ENCODE peak calls at places on chromosomes 1 and 21, in eight cellular contexts. J, T, U, M, W, I, H and X are unnamed samples. For H3K9me3, the result is how much of the 10 kb centered on the place peaks cover.

GRCh38 chr1:241202321-241202845 is 154.6 kb downstream of the RGS7 start:
- DNase-seq in U (no peak), I (no peak), M (no peak), T (no peak), J (no peak), H (no peak), W (no peak), X (no peak)

GRCh38 chr1:39892611-39893595 is 8.8 kb downstream of the MYCL start:
- DNase-seq in H (peak), I (peak), J (no peak), U (peak), M (peak), T (no peak), W (no peak), X (no peak)

GRCh38 chr1:207336559-207337467 is 15.3 kb downstream of the CD55 start:
- DNase-seq in I (no peak), H (peak), T (no peak), W (no peak), U (no peak), M (no peak), J (no peak), X (no peak)

GRCh38 chr1:12409676-12410075 is 179.8 kb downstream of the VPS13D start:
- DNase-seq in W (no peak), I (peak), H (no peak), T (no peak), M (peak), J (no peak), U (no peak), X (no peak)

GRCh38 chr1:12544992-12545391 is 73.0 kb downstream of the DHRS3 start:
- DNase-seq in H (no peak), I (no peak), M (no peak), W (no peak), U (no peak), J (no peak), T (no peak), X (no peak)

GRCh38 chr1:234458352-234459027 is 20.5 kb downstream of the TARBP1 start:
- DNase-seq in H (peak), I (peak), T (no peak), W (no peak), M (no peak), U (no peak), J (no peak), X (no peak)

GRCh38 chr1:155091071-155092051 is 12.7 kb downstream of the EFNA3 start:
- DNase-seq in H (peak), T (no peak), W (peak), U (peak), J (no peak), I (peak), M (peak), X (peak)

GRCh38 chr1:109932232-109932631 is 21.6 kb downstream of the CSF1 start:
- DNase-seq in J (no peak), T (no peak), U (no peak), W (no peak), H (no peak), M (no peak), I (no peak), X (no peak)

GRCh38 chr1:156476501-156477298 is 23.9 kb downstream of the MEF2D start:
- DNase-seq in W (no peak), M (no peak), U (no peak), J (no peak), H (peak), I (no peak), T (no peak), X (no peak)

GRCh38 chr1:29391362-29391880 is 155.1 kb downstream of the PTPRU start:
- DNase-seq in M (no peak), J (peak), W (no peak), H (no peak), I (no peak), T (peak), U (no peak), X (no peak)

GRCh38 chr1:169493251-169493650 is 7.5 kb upstream of the SLC19A2 start:
- DNase-seq in T (no peak), J (no peak), M (no peak), W (no peak), I (no peak), H (no peak), U (no peak), X (no peak)

GRCh38 chr1:14498839-14499238 is 99.6 kb upstream of the KAZN start:
- DNase-seq in W (no peak), H (no peak), I (peak), U (no peak), T (no peak), J (no peak), M (no peak), X (no peak)

GRCh38 chr1:186617860-186618780 is 62.1 kb downstream of the PTGS2 start:
- DNase-seq in I (no peak), T (no peak), H (peak), J (no peak), U (peak), W (peak), M (no peak), X (peak)

GRCh38 chr1:8116892-8117262 is 90.8 kb upstream of the ERRFI1 start:
- DNase-seq in I (no peak), U (peak), W (no peak), M (no peak), H (peak), T (peak), J (no peak), X (peak)

GRCh38 chr1:77489910-77490309 is 192.5 kb downstream of the ZZZ3 start:
- DNase-seq in I (no peak), J (no peak), T (no peak), U (no peak), W (no peak), M (no peak), H (no peak), X (no peak)

DNA sequence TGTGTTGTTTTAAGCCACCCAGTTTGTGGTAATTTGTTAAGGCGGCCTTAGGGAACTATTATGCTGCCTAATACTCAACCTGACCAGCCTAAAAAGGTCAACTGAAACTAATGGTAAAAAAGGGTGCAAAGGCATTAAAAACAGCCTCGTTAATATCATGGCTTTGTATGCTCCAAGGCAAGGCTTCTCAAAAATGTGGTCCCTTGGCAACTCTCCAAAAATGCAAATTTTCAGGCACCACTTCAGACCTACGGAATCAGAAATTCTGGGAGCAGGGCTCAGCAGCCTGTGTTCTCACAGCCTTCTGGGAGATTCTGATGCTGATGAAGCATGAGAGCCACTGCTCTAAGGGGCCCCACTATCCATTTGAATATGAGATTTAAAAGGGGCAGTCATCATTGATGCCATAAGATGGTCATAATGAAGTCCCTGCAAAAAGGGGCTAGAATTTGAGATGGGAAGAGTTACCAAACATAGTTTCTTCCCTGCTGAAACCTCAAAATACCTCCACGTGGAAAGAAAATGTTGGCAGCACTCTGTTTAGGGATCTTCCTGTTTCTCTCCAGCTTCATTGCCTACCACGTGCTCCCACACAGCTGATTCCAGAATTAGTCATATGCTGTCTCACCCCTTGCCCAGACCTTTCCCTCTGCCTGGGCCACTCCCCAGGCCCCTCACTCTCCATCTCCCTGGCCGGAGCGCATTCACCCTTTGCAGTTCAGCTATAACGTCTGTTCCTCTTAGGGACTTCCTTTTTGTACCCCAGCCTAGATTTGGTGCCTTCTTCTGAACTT is 46.7 kb downstream of the PHC2 start:
- DNase-seq in U (no peak), M (no peak), H (no peak), T (no peak), W (no peak), I (no peak), J (no peak), X (peak)
- H3K27ac ChIP-seq in U (no peak), M (no peak), H (no peak), T (no peak), W (no peak), I (no peak), J (peak), X (peak)

GRCh38 chr21:45506836-45507522 is 35.3 kb downstream of the SLC19A1 start:
- DNase-seq in U (no peak), H (no peak), T (peak), W (peak), M (no peak), I (no peak), J (no peak), X (no peak)
- TF ChIP-seq POLR2A in U (no peak), H (no peak), T (no peak), W (no peak), M (no peak), I (no peak), J (no peak), X (no peak)

DNA sequence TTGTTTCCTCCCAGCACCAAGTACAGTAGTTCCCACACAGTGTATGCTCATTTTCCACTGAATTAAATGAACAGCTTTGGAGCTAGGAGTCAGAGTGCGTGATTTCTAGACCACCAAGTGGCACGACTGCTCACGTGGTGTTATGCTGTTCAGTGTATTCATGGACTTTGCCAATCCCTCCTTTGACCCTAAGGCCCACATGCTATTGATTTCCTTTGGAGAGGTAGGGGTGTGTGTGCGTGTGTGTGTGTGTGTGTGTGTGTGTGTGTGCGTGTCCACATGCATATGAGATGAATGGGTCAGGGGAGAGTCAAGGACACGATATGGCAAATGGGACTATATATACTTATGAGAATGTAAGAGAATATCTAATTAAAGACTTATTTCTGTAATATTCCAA is 177.2 kb downstream of the LMX1A start:
- DNase-seq in M (no peak), T (no peak), H (no peak), U (no peak), J (no peak), I (no peak), W (no peak), X (no peak)
- H3K9me3 ChIP-seq in M (under half), T (under half), H (under half), U (under half), J (under half), I (under half), W (under half), X (under half)

DNA sequence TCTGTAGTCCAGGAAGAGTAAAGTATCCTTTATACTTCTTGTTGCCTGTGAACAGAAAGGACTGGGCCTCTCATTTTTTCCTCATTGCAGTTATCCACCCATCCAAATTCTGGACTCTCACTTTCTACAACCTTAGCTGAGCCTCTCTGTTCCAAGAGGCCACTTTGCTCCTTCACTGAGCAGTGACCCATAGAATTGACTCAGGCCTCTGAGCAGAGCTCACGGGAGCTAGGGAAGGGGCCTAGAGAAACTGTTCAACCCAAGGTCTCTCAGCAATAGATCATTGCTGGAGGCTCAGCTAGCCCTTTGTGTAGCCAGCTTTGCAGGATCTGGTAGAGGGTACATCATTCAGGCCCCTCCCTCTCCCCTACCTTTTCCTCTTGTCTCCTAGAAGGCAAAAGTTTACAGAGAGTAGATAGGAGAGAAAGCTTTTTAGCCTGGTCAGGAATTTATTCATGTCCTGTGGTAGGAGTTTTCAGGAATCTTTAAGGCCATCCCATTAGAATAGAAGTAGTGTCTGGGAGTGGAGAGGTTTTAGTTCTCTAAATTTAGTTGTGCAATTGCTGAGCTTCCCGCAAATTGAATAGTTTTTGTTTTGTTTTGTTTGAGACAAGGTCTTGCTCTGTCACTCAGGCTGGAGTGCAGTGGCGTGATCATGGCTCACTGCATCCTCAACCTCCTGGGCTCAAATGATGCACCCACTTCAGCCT is 6.7 kb downstream of the INTS3 start:
- DNase-seq in J (no peak), M (no peak), W (no peak), H (no peak), T (no peak), U (no peak), I (no peak), X (peak)
- H3K27ac ChIP-seq in J (no peak), M (peak), W (no peak), H (no peak), T (no peak), U (peak), I (no peak), X (peak)

GRCh38 chr1:161044908-161045748 is 649 bp downstream of the USF1 start:
- DNase-seq in U (peak), M (peak), I (peak), W (peak), T (no peak), J (no peak), H (peak), X (peak)
- TF ChIP-seq POLR2A in U (no peak), M (no peak), I (peak), W (peak), T (no peak), J (no peak), H (no peak), X (peak)